ENCODE peak calls at places on chromosomes 12 and 14, in four cellular contexts. J is fibroblast of pulmonary artery; C is H54; M is activated T-cell treated with anti-CD3 and anti-CD28 coated beads, Interleukin-2, amount 50 U/mL, for 1 hour. O is an unnamed sample.

GRCh38 chr12:122190842-122191668 is 8.1 kb downstream of the LRRC43 start:
- DNase-seq in J (peak), M (peak), C (peak), O (peak)

GRCh38 chr14:22561661-22562579 is 27.1 kb downstream of the DAD1 start:
- DNase-seq in M (peak), J (no peak), C (no peak), O (no peak)

GRCh38 chr12:12518919-12519318 is 43.7 kb downstream of the DUSP16 start:
- DNase-seq in M (no peak), J (no peak), C (no peak), O (no peak)

GRCh38 chr12:84874125-84874824 is 38.3 kb downstream of the SLC6A15 start:
- DNase-seq in J (peak), M (no peak), C (no peak), O (no peak)

GRCh38 chr12:121697093-121697698 is 15.4 kb upstream of the TMEM120B start:
- DNase-seq in J (peak), M (no peak), C (no peak), O (no peak)

GRCh38 chr12:86711716-86712115 is 455.5 kb upstream of the MGAT4C start:
- DNase-seq in J (no peak), C (no peak), M (no peak), O (no peak)

GRCh38 chr12:238736-239398 is 23.8 kb downstream of the SLC6A13 start:
- DNase-seq in C (no peak), J (no peak), M (no peak), O (no peak)

GRCh38 chr14:99009875-99010274 is 262.1 kb downstream of the BCL11B start:
- DNase-seq in J (no peak), C (no peak), M (no peak), O (no peak)

GRCh38 chr12:85920324-85920947 is 46.3 kb downstream of the NTS start:
- DNase-seq in M (no peak), C (no peak), J (peak), O (no peak)

GRCh38 chr14:85313801-85314207 is 216.1 kb upstream of the FLRT2 start:
- DNase-seq in M (no peak), C (no peak), J (peak), O (no peak)

GRCh38 chr12:116495260-116495659 is 63.9 kb upstream of the MAP1LC3B2 start:
- DNase-seq in M (no peak), J (no peak), C (peak), O (no peak)

GRCh38 chr12:93571360-93571853 is 1.1 kb upstream of the SOCS2 start:
- DNase-seq in J (peak), M (peak), C (peak), O (no peak)

GRCh38 chr12:16272222-16272621 is 5.3 kb downstream of the SLC15A5 start:
- DNase-seq in M (no peak), C (no peak), J (no peak), O (no peak)

GRCh38 chr14:59215353-59215752 is 26.9 kb downstream of the DAAM1 start:
- DNase-seq in J (peak), M (no peak), C (no peak), O (no peak)

GRCh38 chr12:6821271-6821673 is 349 bp upstream of the GPR162 start:
- DNase-seq in J (peak), C (peak), M (no peak), O (no peak)

GRCh38 chr12:112294793-112295192 is 87.4 kb downstream of the HECTD4 start:
- DNase-seq in J (peak), M (no peak), C (no peak), O (no peak)

GRCh38 chr14:70942342-70942706 is 35.1 kb downstream of the PCNX1 start:
- DNase-seq in M (no peak), J (no peak), C (no peak), O (no peak)

O was measured in GM12892.